ENCODE peak calls at places on chromosomes 4 and X, in four cellular contexts. O, H, I and X are unnamed samples.

GRCh38 chr4:158181906-158182305 is 9.1 kb upstream of the GASK1B start:
- DNase-seq in O (no peak), H (no peak), I (no peak), X (no peak)

GRCh38 chrX:123779908-123780396 is 47.1 kb upstream of the THOC2 start:
- DNase-seq in O (peak; percentile 34), H (peak; percentile 61), I (peak; percentile 83), X (no peak)

GRCh38 chr4:178027796-178028195 is 585.6 kb upstream of the AGA start:
- DNase-seq in O (peak; percentile 5), H (no peak), I (no peak), X (no peak)

GRCh38 chrX:78103656-78104446 is at the start of gene PGK1:
- DNase-seq in O (peak; percentile 95), H (peak; percentile 99), I (peak; percentile 87), X (peak; percentile 88)

GRCh38 chr4:26032142-26032541 is 118.1 kb downstream of the SMIM20 start:
- DNase-seq in O (no peak), H (no peak), I (no peak), X (no peak)

GRCh38 chrX:96564595-96564994 is 120.0 kb upstream of the DIAPH2 start:
- DNase-seq in O (no peak), H (no peak), I (no peak), X (no peak)

GRCh38 chr4:140256335-140256734 is 102.4 kb upstream of the MAML3 start:
- DNase-seq in O (peak; percentile 3), H (peak; percentile 65), I (peak; percentile 38), X (no peak)

GRCh38 chrX:106481341-106481740 is 130.4 kb upstream of the RADX start:
- DNase-seq in O (peak; percentile 43), H (peak; percentile 48), I (peak; percentile 50), X (peak; percentile 11)

GRCh38 chr4:22515888-22516541 is at the start of gene ADGRA3:
- DNase-seq in O (peak; percentile 17), H (peak; percentile 63), I (peak; percentile 56), X (peak; percentile 77)

GRCh38 chr4:6854098-6854744 is 55.4 kb upstream of the TBC1D14 start:
- DNase-seq in O (no peak), H (no peak), I (no peak), X (no peak)

GRCh38 chrX:147741776-147742175 is 169.9 kb upstream of the FMR1 start:
- DNase-seq in O (no peak), H (no peak), I (no peak), X (no peak)

GRCh38 chr4:157791236-157791635 is 381.6 kb downstream of the GASK1B start:
- DNase-seq in O (no peak), H (no peak), I (no peak), X (no peak)

GRCh38 chr4:37793562-37793961 is 32.9 kb upstream of the PGM2 start:
- DNase-seq in O (no peak), H (peak; percentile 17), I (peak; percentile 27), X (no peak)

GRCh38 chrX:10259716-10260115 is 102.9 kb downstream of the CLCN4 start:
- DNase-seq in O (no peak), H (no peak), I (no peak), X (no peak)

GRCh38 chrX:43693602-43694406 is 37.7 kb downstream of the MAOA start:
- DNase-seq in O (no peak), H (peak; percentile 58), I (peak; percentile 89), X (no peak)

GRCh38 chrX:67544871-67545771 is 1.3 kb downstream of the AR start:
- DNase-seq in O (peak; percentile 0), H (peak; percentile 24), I (no peak), X (peak; percentile 19)

GRCh38 chrX:109911046-109911445 is 91.9 kb upstream of the TMEM164 start:
- DNase-seq in O (no peak), H (no peak), I (no peak), X (no peak)

GRCh38 chr4:946517-947471 is 14.5 kb downstream of the TMEM175 start:
- DNase-seq in O (no peak), H (no peak), I (no peak), X (no peak)

GRCh38 chr4:947491-947971 is 15.3 kb downstream of the TMEM175 start:
- DNase-seq in O (no peak), H (no peak), I (no peak), X (no peak)

GRCh38 chr4:946103-946450 is 13.8 kb downstream of the TMEM175 start:
- DNase-seq in O (no peak), H (no peak), I (no peak), X (no peak)

GRCh38 chr4:948101-948935 is 16.1 kb downstream of the TMEM175 start:
- DNase-seq in O (no peak), H (no peak), I (peak; percentile 50), X (no peak)

GRCh38 chr4:945274-946102 is 13.2 kb downstream of the TMEM175 start:
- DNase-seq in O (no peak), H (no peak), I (peak; percentile 39), X (no peak)
- TF ChIP-seq HMGXB4 in O (no peak), H (no peak), I (no peak), X (no peak)

DNA sequence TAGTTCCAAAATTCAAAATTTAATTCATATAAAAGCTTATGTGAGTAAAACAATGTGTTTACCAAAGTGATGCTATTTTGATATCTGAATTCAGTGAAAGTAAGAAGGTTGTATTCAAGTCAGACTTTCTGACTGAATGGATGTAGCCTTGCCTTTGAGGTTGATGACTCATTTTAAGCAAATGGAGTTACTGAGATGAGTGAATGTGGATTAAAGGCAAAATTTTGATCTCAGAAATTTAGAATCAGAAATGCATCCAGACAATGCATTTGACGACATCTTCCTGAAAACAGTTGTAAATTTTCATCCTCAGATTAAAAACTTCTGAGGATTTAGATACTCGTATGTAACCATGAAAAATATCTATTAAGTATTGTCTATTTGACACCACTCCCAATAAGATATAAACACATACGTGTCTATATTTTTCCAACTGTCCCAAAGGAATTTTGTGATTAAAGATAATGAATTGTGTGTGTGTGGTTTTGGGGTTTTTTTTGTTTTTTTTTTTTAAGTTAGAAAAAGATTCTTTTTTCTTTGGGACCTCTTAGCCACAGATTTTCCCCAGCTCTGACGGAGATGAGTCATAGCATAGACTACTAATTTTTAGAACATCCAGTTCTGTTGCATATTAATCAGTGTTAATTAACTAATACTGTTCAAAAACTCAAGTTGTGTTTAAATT is 34.4 kb downstream of the NFKB1 start:
- DNase-seq in O (no peak), H (no peak), I (no peak), X (no peak)
- TF ChIP-seq HMGXB4 in O (no peak), H (no peak), I (no peak), X (no peak)

DNA sequence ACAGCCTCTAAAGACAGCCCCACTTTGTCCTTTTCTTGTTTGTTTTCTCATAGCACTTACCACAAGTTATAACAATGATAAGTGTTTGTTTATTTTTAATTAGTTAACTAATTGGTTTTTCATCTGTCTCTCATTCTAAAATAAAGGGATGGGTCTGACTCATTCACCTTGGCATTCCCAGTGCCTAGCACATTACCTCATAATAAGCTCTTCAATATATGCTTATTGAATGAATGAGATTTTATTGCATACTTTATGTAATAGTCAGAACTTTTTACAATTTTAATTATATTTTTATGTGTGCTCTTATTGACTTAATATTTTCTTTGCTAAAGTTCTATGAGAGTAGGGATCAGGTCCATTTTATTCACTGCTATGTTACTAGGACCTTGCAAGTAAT is 22.8 kb upstream of the PRKG2 start:
- DNase-seq in O (no peak), H (no peak), I (no peak), X (no peak)
- TF ChIP-seq HMGXB4 in O (no peak), H (no peak), I (no peak), X (no peak)

DNA sequence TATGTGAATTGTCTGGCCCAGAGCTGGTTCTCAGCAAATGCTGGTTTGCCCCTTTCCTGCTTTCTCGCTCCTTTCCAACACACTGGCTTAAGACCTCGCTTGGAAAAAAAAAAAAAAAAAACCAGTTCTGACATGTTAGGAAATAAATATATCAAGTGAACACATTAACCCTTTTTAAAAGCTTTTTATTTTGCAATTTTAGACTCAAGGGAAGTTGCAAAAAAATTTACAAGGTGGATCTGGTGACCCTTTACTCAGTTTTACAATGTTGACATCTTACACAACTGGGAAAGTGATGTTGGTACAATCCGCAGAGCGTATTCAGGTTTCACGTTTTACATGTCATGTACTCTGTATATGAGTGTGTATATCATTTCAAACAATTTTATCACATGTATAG is 100.1 kb downstream of the RTL5 start:
- DNase-seq in O (no peak), H (no peak), I (no peak), X (no peak)
- TF ChIP-seq HMGXB4 in O (no peak), H (no peak), I (no peak), X (no peak)

DNA sequence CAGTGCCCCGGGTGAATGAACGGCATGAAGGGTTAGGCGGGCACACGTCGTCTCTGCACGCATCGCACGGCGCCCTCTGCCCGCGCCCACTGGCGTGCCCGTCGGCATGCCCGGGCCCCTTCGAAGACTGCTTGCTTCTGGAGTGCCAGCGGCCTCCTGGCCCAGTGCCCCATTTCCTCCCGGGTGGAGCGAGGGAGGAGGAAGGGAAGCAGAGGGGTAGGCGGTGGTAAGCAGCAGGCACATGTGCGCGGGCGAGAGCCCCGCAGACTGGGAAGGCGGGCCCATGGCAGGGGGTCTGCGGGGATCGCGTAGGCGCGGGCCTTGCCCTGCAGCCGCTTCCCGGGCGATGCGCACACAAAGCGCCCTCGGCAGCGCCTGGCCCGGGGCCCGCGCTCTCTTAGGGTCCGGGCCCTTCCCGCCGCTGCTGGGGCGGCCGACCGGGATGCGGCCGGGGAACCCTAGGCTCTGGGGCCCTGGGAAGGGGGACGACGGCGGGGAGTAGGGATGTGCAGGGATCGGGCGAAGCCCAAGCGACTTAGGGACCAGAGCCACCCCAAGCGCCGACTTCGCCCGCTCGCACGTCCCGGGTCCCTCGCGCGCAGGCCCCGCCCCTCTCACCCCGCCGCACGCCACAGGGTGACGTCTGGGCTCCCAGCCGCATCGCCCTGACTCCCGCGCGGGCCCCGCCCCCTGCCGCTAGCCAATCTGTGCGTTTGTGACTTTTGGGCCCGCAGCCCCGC is 866 bp upstream of the EMD start:
- DNase-seq in O (no peak), H (no peak), I (no peak), X (peak; percentile 29)
- TF ChIP-seq HMGXB4 in O (no peak), H (no peak), I (no peak), X (no peak)

GRCh38 chrX:22105231-22105630 is 73.1 kb downstream of the PHEX start:
- DNase-seq in O (no peak), H (no peak), I (no peak), X (no peak)
- TF ChIP-seq HMGXB4 in O (no peak), H (no peak), I (no peak), X (no peak)

GRCh38 chr4:87974856-87975462 is 555 bp upstream of the SPP1 start:
- DNase-seq in O (no peak), H (peak; percentile 65), I (peak; percentile 58), X (no peak)
- TF ChIP-seq HMGXB4 in O (no peak), H (no peak), I (no peak), X (no peak)

DNA sequence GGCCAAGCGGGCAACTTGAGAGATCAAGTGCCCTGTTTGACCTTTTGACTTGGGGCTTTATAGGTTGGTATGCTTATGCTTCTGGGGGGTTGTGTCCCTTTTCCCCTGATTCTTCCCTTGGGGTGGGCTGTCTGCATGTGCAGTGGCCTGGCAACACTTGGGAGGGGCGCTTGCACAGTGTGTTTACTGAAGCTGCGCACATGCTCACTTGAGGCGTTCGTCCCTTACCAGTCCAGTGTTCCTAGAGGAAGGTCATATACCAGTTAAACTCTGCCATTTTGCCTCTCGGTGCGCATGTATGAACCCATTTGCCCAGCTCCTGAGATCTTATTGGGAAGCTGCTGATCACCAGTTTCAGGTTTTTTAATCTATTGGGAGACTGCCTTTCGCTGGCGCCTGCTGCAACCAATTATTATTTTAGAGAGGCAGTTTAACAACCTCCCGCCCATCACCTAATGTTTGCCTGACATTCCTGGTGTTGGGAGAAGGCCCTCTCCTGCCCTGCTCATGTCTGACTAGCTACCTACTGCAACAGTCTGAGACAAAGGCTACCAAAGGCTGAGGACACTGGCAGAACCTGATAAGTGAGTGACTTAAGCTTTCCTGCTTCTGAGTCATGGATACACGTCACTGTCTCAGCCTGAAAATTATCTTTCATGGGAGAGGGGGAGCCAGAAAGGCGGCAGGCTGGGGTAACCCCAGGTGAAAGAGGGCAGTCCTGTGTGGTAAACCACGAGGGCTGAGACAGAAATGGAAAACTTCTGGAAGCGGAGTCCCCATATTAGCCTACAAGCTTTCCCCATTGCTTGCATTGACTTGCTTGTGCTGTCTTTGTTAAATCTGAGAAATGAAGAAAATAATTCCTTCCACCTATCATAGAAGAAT is 97.6 kb downstream of the CPE start:
- DNase-seq in O (peak; percentile 91), H (peak; percentile 6), I (no peak), X (no peak)
- TF ChIP-seq HMGXB4 in O (no peak), H (no peak), I (no peak), X (no peak)